ENCODE peak calls at places on chromosomes 12 and 14, in six cellular contexts. U is pancreas; E is CD8-positive, alpha-beta T cell; H is brain microvascular endothelial cell; D is gastrocnemius medialis; L is GM23338. X is an unnamed sample. For H3K27me3, the result is how much of the 10 kb centered on the place peaks cover.

GRCh38 chr12:92396647-92397258 is 251.1 kb upstream of the BTG1 start:
- DNase-seq in U (no peak), E (no peak), H (peak), D (no peak), L (no peak), X (no peak)

GRCh38 chr14:65287264-65288131 is 125.0 kb upstream of the FUT8 start:
- DNase-seq in U (no peak), E (peak), H (no peak), D (no peak), L (peak), X (peak)

GRCh38 chr12:110600254-110600653 is 13.7 kb upstream of the TCTN1 start:
- DNase-seq in U (no peak), E (no peak), H (no peak), D (no peak), L (peak), X (no peak)

GRCh38 chr12:105445261-105446015 is 114.9 kb downstream of the C12orf75 start:
- DNase-seq in U (no peak), E (no peak), H (peak), D (no peak), L (peak), X (no peak)

GRCh38 chr14:19801118-19801464 is 2.5 kb upstream of the OR4N2 start:
- DNase-seq in U (no peak), E (no peak), H (no peak), D (no peak), L (no peak), X (no peak)

GRCh38 chr12:89461190-89461589 is 63.4 kb downstream of the GALNT4 start:
- DNase-seq in U (no peak), E (no peak), H (peak), D (no peak), L (no peak), X (no peak)

GRCh38 chr14:33035795-33036194 is 97.1 kb downstream of the NPAS3 start:
- DNase-seq in U (no peak), E (no peak), H (no peak), D (no peak), L (no peak), X (no peak)

GRCh38 chr12:49512541-49512940 is 26.3 kb upstream of the KCNH3 start:
- DNase-seq in U (no peak), E (no peak), H (no peak), D (no peak), L (no peak), X (no peak)

GRCh38 chr12:47221256-47222023 is 141.7 kb upstream of the AMIGO2 start:
- DNase-seq in U (no peak), E (no peak), H (no peak), D (no peak), L (no peak), X (no peak)

GRCh38 chr14:93759781-93760307 is 28.4 kb downstream of the PRIMA1 start:
- DNase-seq in U (no peak), E (no peak), H (no peak), D (peak), L (no peak), X (no peak)

GRCh38 chr12:97464241-97465011 is 1.8 kb downstream of the RMST start:
- DNase-seq in U (no peak), E (no peak), H (no peak), D (no peak), L (peak), X (no peak)

GRCh38 chr12:41795910-41796309 is 348.8 kb downstream of the GXYLT1 start:
- DNase-seq in U (no peak), E (no peak), H (no peak), D (no peak), L (peak), X (no peak)

GRCh38 chr12:1518763-1519516 is 75.4 kb downstream of the FBXL14 start:
- DNase-seq in U (no peak), E (no peak), H (peak), D (no peak), L (no peak), X (no peak)

GRCh38 chr12:19916982-19917381 is 451.4 kb upstream of the PDE3A start:
- DNase-seq in U (no peak), E (no peak), H (no peak), D (no peak), L (no peak), X (no peak)

GRCh38 chr12:96239711-96240234 is 45.6 kb downstream of the ELK3 start:
- DNase-seq in U (no peak), E (no peak), H (no peak), D (no peak), L (no peak), X (no peak)

GRCh38 chr12:116497051-116497529 is 62.1 kb upstream of the MAP1LC3B2 start:
- DNase-seq in U (no peak), E (no peak), H (no peak), D (no peak), L (no peak), X (no peak)

GRCh38 chr12:32025906-32026305 is 66.7 kb downstream of the RESF1 start:
- DNase-seq in U (no peak), E (peak), H (no peak), D (no peak), L (no peak), X (peak)

GRCh38 chr14:95026851-95027463 is 130.4 kb downstream of the DICER1 start:
- DNase-seq in U (no peak), E (no peak), H (no peak), D (no peak), L (no peak), X (no peak)

GRCh38 chr12:44930972-44931600 is 55.0 kb upstream of the NELL2 start:
- DNase-seq in U (no peak), E (peak), H (no peak), D (no peak), L (peak), X (no peak)

GRCh38 chr14:106845286-106846087 is 1319.1 kb downstream of the TMEM121 start:
- DNase-seq in U (peak), E (peak), H (no peak), D (no peak), L (no peak), X (peak)

GRCh38 chr12:31951008-31951407 is 8.2 kb upstream of the RESF1 start:
- DNase-seq in U (no peak), E (no peak), H (no peak), D (no peak), L (no peak), X (no peak)

GRCh38 chr12:31342314-31342713 is 16.4 kb upstream of the SINHCAF start:
- DNase-seq in U (no peak), E (no peak), H (no peak), D (no peak), L (no peak), X (no peak)

GRCh38 chr12:32051511-32052299 is 54.9 kb upstream of the BICD1 start:
- DNase-seq in U (no peak), E (no peak), H (peak), D (no peak), L (no peak), X (no peak)

GRCh38 chr12:51947597-51947996 is 3.9 kb upstream of the ACVR1B start:
- DNase-seq in U (no peak), E (no peak), H (no peak), D (no peak), L (no peak), X (no peak)

GRCh38 chr12:32312049-32312670 is 87.2 kb upstream of the FGD4 start:
- DNase-seq in U (no peak), E (no peak), H (peak), D (no peak), L (peak), X (no peak)

GRCh38 chr14:55383541-55384140 is 28.0 kb downstream of the ATG14 start:
- DNase-seq in U (no peak), E (no peak), H (no peak), D (peak), L (no peak), X (no peak)
- H3K27ac ChIP-seq in U (no peak), E (no peak), H (no peak), D (peak), L (no peak), X (no peak)

GRCh38 chr12:74644681-74645080 is 107.0 kb downstream of the ATXN7L3B start:
- DNase-seq in U (no peak), E (no peak), H (no peak), D (no peak), L (no peak), X (no peak)

GRCh38 chr12:74647241-74647640 is 109.6 kb downstream of the ATXN7L3B start:
- DNase-seq in U (no peak), E (no peak), H (no peak), D (no peak), L (no peak), X (no peak)

GRCh38 chr12:74641694-74642093 is 104.1 kb downstream of the ATXN7L3B start:
- DNase-seq in U (no peak), E (no peak), H (no peak), D (no peak), L (no peak), X (no peak)

GRCh38 chr12:74641262-74641661 is 103.6 kb downstream of the ATXN7L3B start:
- DNase-seq in U (no peak), E (no peak), H (no peak), D (no peak), L (no peak), X (no peak)

DNA sequence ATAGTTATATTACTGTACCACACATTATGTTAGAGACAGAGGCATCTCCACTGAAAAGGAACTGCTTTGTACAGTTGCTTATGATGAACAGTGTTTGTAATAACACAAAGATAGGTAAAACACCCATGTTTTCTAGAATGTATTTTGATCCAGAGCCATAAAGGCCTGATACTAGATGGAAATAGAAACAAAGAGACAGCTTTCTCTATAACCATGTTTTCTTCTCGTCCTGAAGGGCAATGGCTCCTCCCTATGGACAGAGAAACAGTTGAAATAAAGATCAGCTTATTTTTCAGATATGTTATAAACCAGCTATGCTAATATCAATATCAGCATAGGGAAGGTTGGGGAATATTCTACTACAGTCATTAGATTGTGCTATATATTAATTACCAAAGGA is 109.2 kb downstream of the ATXN7L3B start:
- DNase-seq in U (no peak), E (no peak), H (no peak), D (no peak), L (peak), X (no peak)
- TF ChIP-seq CTCF in U (no peak), E (no peak), H (peak), D (no peak), L (peak), X (no peak)

GRCh38 chr12:100447405-100447804 is 26.3 kb upstream of the NR1H4 start:
- DNase-seq in U (no peak), E (no peak), H (no peak), D (no peak), L (peak), X (no peak)
- H3K27me3 ChIP-seq in U (under half), E (under half), H (under half), D (under half), L (under half), X (under half)

DNA sequence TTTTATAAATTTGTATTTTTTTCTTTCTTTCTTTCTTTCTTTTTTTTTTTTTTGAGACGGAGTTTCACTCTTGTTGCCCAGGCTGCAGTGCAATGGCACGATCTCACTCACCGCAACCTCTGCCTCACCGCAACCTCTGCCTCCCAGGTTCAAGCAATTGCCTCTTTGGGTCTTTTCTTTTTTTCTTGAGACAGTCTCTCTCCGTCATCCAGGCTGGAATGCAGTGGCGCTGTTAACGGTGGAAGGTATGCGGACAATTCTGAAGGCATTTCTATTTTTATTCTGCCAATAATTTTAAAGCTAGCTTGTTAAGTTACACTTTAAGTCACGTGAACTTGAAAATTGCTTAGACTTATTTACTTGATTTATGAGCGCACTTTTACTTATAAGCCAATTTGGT is 8.8 kb upstream of the PHC1 start:
- DNase-seq in U (no peak), E (no peak), H (no peak), D (no peak), L (peak), X (no peak)
- H3K27ac ChIP-seq in U (no peak), E (no peak), H (no peak), D (no peak), L (peak), X (no peak)

DNA sequence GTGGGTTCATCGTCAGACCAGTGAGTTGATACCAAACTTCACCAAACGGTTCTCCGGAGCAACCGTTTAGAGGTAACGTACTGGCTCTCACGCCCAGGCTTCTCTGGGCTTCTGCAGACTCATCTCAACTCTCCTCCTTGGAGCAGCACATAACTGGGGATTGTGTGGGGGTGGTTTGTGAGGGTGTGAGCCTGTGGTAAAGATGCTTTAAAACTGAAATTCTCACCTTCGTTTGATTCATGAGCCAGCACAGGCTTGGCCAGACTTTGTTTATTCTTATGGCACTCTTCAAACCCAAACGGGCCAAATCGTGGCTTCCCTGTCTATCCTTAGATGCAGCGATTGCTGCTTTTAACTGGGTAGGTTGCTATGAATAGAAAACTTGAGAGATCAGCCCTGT is 121.3 kb downstream of the SAMD4A start:
- DNase-seq in U (no peak), E (no peak), H (no peak), D (no peak), L (no peak), X (no peak)
- TF ChIP-seq CTCF in U (no peak), E (no peak), H (no peak), D (no peak), L (no peak), X (no peak)